ENCODE peak calls at places on chromosomes 12 and 14, in eight cellular contexts. E is neural crest cell; R is EL; K is endothelial cell; Y is AG08395; U is adipocyte; C is fibroblast of the aortic adventitia; F is stimulated activated CD4-positive, alpha-beta T cell treated with anti-CD3 and anti-CD28 coated beads, Interleukin-12 subunit alpha, Interleukin-12 subunit beta, amount 100 ng/mL, for 4 hours. H is an unnamed sample.
A peak's percentile ranks its signal among the peaks of the same experiment; 100 is the strongest.

GRCh38 chr12:85004199-85004598 is 31.9 kb downstream of the TSPAN19 start:
- DNase-seq in R (no peak), K (no peak), E (no peak), Y (no peak), U (no peak), C (no peak), F (no peak), H (no peak)

GRCh38 chr12:6335451-6336078 is 6.3 kb downstream of the TNFRSF1A start:
- DNase-seq in R (peak; percentile 92), U (peak; percentile 81), C (peak; percentile 83), Y (peak; percentile 84), K (peak; percentile 58), F (peak; percentile 76), E (peak; percentile 29), H (peak; percentile 83)

GRCh38 chr12:54352022-54352531 is 12.2 kb downstream of the GPR84 start:
- DNase-seq in E (peak; percentile 55), Y (peak; percentile 53), F (peak; percentile 43), K (no peak), R (peak; percentile 42), C (peak; percentile 47), U (no peak), H (peak; percentile 77)

GRCh38 chr12:55717397-55718007 is 1.7 kb downstream of the BLOC1S1 start:
- DNase-seq in U (no peak), Y (no peak), R (peak; percentile 81), F (no peak), K (no peak), E (no peak), C (no peak), H (peak; percentile 16)

GRCh38 chr14:106442857-106443256 is 916.5 kb downstream of the TMEM121 start:
- DNase-seq in U (no peak), F (peak; percentile 46), Y (no peak), E (no peak), R (no peak), K (no peak), C (no peak), H (no peak)

GRCh38 chr14:49962616-49963015 is 69.7 kb downstream of the ARF6 start:
- DNase-seq in F (peak; percentile 55), Y (no peak), E (no peak), U (no peak), K (no peak), C (no peak), R (no peak), H (no peak)

GRCh38 chr12:122788387-122788786 is 14.0 kb downstream of the CCDC62 start:
- DNase-seq in Y (no peak), F (no peak), R (peak; percentile 63), C (peak; percentile 68), E (no peak), K (no peak), U (peak; percentile 39), H (no peak)

GRCh38 chr14:97924922-97925613 is 1127.9 kb downstream of the VRK1 start:
- DNase-seq in U (no peak), R (no peak), K (no peak), F (no peak), Y (no peak), C (no peak), E (no peak), H (no peak)

GRCh38 chr14:77184396-77185092 is 2.9 kb downstream of the TMEM63C start:
- DNase-seq in Y (no peak), F (no peak), U (no peak), E (no peak), K (no peak), R (no peak), C (no peak), H (no peak)

GRCh38 chr12:102169922-102170698 is 27.5 kb downstream of the PMCH start:
- DNase-seq in R (peak; percentile 18), K (peak; percentile 35), F (no peak), Y (no peak), U (peak; percentile 43), C (peak; percentile 48), E (no peak), H (no peak)

GRCh38 chr12:65891219-65891618 is 66.9 kb downstream of the HMGA2 start:
- DNase-seq in Y (peak; percentile 59), K (no peak), C (peak; percentile 57), R (peak; percentile 61), E (no peak), F (no peak), U (peak; percentile 37), H (no peak)

GRCh38 chr14:72682188-72682587 is 211.7 kb downstream of the DPF3 start:
- DNase-seq in U (peak; percentile 96), Y (peak; percentile 77), F (no peak), E (no peak), C (peak; percentile 44), R (peak; percentile 77), K (no peak), H (no peak)

GRCh38 chr12:65899289-65899688 is 75.0 kb downstream of the HMGA2 start:
- DNase-seq in Y (no peak), C (peak; percentile 53), E (no peak), R (no peak), F (no peak), U (no peak), K (no peak), H (no peak)

GRCh38 chr14:52012635-52013034 is 23.3 kb downstream of the RTRAF start:
- DNase-seq in Y (no peak), R (no peak), E (no peak), U (no peak), F (no peak), K (no peak), C (peak; percentile 74), H (peak; percentile 87)

H was measured in right cardiac atrium.